ENCODE peak calls at places on chromosomes 12 and 14, in four cellular contexts. O, M, U and F are unnamed samples.

GRCh38 chr14:71117839-71118743 is 210.8 kb downstream of the PCNX1 start:
- DNase-seq in M (no peak), O (peak), U (no peak), F (no peak)

GRCh38 chr12:49838973-49839633 is 3.8 kb downstream of the BCDIN3D start:
- DNase-seq in O (peak), U (no peak), M (peak), F (no peak)

GRCh38 chr12:26276709-26277108 is 81.3 kb downstream of the SSPN start:
- DNase-seq in M (no peak), U (no peak), O (no peak), F (no peak)

GRCh38 chr12:1811281-1811947 is 9.0 kb upstream of the LRTM2 start:
- DNase-seq in M (peak), U (no peak), O (no peak), F (no peak)

GRCh38 chr14:54691525-54692260 is 124.8 kb downstream of the SAMD4A start:
- DNase-seq in O (peak), U (no peak), M (peak), F (peak)

GRCh38 chr12:81450920-81451739 is 308.0 kb downstream of the PPFIA2 start:
- DNase-seq in O (peak), M (peak), U (no peak), F (no peak)

GRCh38 chr12:60335765-60336164 is 739.9 kb downstream of the SLC16A7 start:
- DNase-seq in U (no peak), O (peak), M (peak), F (no peak)

GRCh38 chr12:129984097-129984496 is 80.3 kb upstream of the TMEM132D start:
- DNase-seq in M (no peak), O (no peak), U (no peak), F (no peak)

GRCh38 chr12:124678421-124678893 is 111.0 kb upstream of the NCOR2 start:
- DNase-seq in O (no peak), U (no peak), M (no peak), F (no peak)

GRCh38 chr12:5476356-5476755 is 44.4 kb downstream of the NTF3 start:
- DNase-seq in M (no peak), O (no peak), U (no peak), F (no peak)

GRCh38 chr14:95516554-95517209 is at the start of gene SYNE3:
- DNase-seq in M (no peak), U (no peak), O (no peak), F (no peak)

GRCh38 chr14:102362084-102362483 is 606 bp downstream of the CINP start:
- DNase-seq in M (no peak), U (peak), O (peak), F (no peak)

GRCh38 chr12:85572956-85573355 is 263.3 kb downstream of the RASSF9 start:
- DNase-seq in O (no peak), M (no peak), U (no peak), F (no peak)

GRCh38 chr12:119659289-119659897 is 8.5 kb upstream of the PRKAB1 start:
- DNase-seq in O (peak), U (no peak), M (peak), F (no peak)

GRCh38 chr14:91545204-91545603 is 35.1 kb upstream of the PPP4R3A start:
- DNase-seq in O (no peak), U (no peak), M (no peak), F (no peak)

GRCh38 chr12:78863482-78864427 is 819 bp upstream of the SYT1 start:
- DNase-seq in O (peak), M (peak), U (no peak), F (peak)

GRCh38 chr14:81208489-81208888 is 12.3 kb downstream of the GTF2A1 start:
- DNase-seq in M (no peak), O (no peak), U (no peak), F (no peak)

GRCh38 chr12:46556105-46556559 is 183.6 kb upstream of the SLC38A2 start:
- DNase-seq in O (peak), M (peak), U (peak), F (no peak)

GRCh38 chr12:3490848-3491382 is at the start of gene PRMT8:
- DNase-seq in U (no peak), O (no peak), M (no peak), F (peak)

GRCh38 chr12:132162508-132163031 is 18.3 kb downstream of the NOC4L start:
- DNase-seq in O (no peak), U (peak), M (no peak), F (no peak)

GRCh38 chr14:104431929-104432541 is 147.5 kb upstream of the C14orf180 start:
- DNase-seq in M (no peak), O (no peak), U (no peak), F (peak)

GRCh38 chr12:132178801-132179401 is 34.6 kb downstream of the NOC4L start:
- DNase-seq in U (no peak), O (peak), M (no peak), F (no peak)

GRCh38 chr14:87934185-87934584 is 58.8 kb downstream of the GALC start:
- DNase-seq in M (no peak), O (peak), U (no peak), F (no peak)
- TF ChIP-seq CTCF in M (no peak), O (no peak), U (no peak), F (peak)

GRCh38 chr12:105721915-105722314 is 391.4 kb downstream of the C12orf75 start:
- DNase-seq in M (no peak), O (peak), U (no peak), F (no peak)

GRCh38 chr12:105724651-105725050 is 394.2 kb downstream of the C12orf75 start:
- DNase-seq in O (no peak), M (no peak), U (no peak), F (peak)

GRCh38 chr12:105723066-105723465 is 392.6 kb downstream of the C12orf75 start:
- DNase-seq in U (no peak), M (no peak), O (no peak), F (no peak)

GRCh38 chr12:105723534-105723933 is 393.0 kb downstream of the C12orf75 start:
- DNase-seq in O (no peak), U (no peak), M (no peak), F (no peak)

DNA sequence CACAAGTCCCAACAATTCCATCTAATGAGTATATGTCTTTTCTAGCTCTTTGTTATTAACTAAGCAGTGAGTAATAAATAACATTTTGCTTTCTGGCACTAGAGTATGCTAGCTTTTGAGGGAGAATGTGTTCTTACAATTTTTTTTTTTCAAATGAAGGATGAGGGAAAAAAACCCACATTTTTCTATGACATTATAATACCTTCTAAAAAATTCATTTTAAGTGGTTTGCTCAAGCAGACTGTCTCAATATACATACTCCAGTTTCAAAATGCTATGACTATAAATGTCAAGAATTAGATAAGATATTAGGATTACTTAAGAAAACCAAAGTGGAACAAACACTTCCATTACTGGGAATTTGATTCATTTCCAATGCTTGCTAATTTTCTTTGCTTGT is 394.6 kb downstream of the C12orf75 start:
- DNase-seq in U (no peak), O (no peak), M (no peak), F (no peak)
- H3K4me3 ChIP-seq in U (no peak), O (no peak), M (no peak), F (no peak)

GRCh38 chr14:96938946-96939345 is 141.8 kb downstream of the VRK1 start:
- DNase-seq in O (no peak), M (no peak), U (no peak), F (no peak)
- TF ChIP-seq CTCF in O (no peak), M (no peak), U (no peak), F (no peak)

GRCh38 chr12:103800252-103800771 is 40.7 kb downstream of the NT5DC3 start:
- DNase-seq in U (no peak), M (peak), O (no peak), F (peak)
- H3K4me3 ChIP-seq in U (no peak), M (no peak), O (no peak), F (peak)

GRCh38 chr14:99224948-99225347 is 47.0 kb downstream of the BCL11B start:
- DNase-seq in O (no peak), M (no peak), U (no peak), F (no peak)

GRCh38 chr14:99221445-99221844 is 50.6 kb downstream of the BCL11B start:
- DNase-seq in U (no peak), O (no peak), M (no peak), F (no peak)

GRCh38 chr14:99226687-99227086 is 45.3 kb downstream of the BCL11B start:
- DNase-seq in M (no peak), O (no peak), U (no peak), F (no peak)

GRCh38 chr14:99225804-99226203 is 46.2 kb downstream of the BCL11B start:
- DNase-seq in O (no peak), M (no peak), U (no peak), F (no peak)

GRCh38 chr14:99224116-99224910 is 47.7 kb downstream of the BCL11B start:
- DNase-seq in M (no peak), O (no peak), U (no peak), F (no peak)
- TF ChIP-seq CTCF in M (no peak), O (no peak), U (no peak), F (no peak)

GRCh38 chr14:77039285-77040058 is 11.0 kb upstream of the IRF2BPL start:
- DNase-seq in U (no peak), O (no peak), M (peak), F (no peak)

GRCh38 chr14:77041837-77042557 is 13.5 kb upstream of the IRF2BPL start:
- DNase-seq in M (peak), O (peak), U (peak), F (no peak)

GRCh38 chr14:77040059-77040308 is 11.5 kb upstream of the IRF2BPL start:
- DNase-seq in O (no peak), U (no peak), M (no peak), F (no peak)

GRCh38 chr14:77040995-77041744 is 12.7 kb upstream of the IRF2BPL start:
- DNase-seq in O (no peak), U (no peak), M (no peak), F (no peak)

DNA sequence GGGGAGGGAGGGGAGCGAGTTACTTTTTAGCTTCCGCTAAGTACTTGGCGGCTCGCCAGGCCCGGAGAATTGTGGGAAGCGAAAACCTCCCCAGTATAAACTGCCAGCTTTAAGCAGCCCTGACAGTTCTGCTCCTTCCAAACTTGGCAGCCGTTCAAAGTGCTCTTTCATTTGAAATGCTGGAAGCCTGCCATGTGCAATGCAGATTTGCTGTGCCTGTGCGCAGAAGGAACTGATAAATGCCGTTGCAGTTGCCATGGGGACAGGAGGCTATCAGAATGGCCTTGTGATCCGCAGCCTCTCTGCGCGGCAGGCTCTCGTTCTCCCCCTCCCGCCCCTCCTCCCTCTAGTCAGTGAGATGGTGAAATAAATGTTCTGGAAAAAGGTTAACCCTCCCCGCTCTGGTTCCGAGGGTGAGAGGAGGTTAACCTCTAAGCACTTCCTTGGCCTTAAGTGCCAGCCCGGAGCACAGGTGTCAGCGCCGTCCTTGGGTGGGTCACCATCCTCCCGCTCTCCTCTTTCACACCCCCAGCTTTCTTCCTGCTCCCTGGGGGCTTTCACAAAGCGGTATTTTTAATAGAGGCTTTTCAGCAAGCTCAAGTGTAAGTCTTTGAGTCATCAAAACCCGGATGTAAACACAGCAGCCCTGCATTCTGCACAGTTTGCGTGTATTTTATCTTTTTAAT is 11.9 kb upstream of the IRF2BPL start:
- DNase-seq in M (peak), U (peak), O (peak), F (peak)
- H3K4me3 ChIP-seq in M (peak), U (peak), O (peak), F (peak)

GRCh38 chr12:68011206-68011881 is 22.1 kb downstream of the IFNG-AS1 start:
- DNase-seq in U (no peak), M (no peak), O (no peak), F (no peak)

GRCh38 chr12:68007466-68007865 is 18.2 kb downstream of the IFNG-AS1 start:
- DNase-seq in O (peak), U (peak), M (no peak), F (no peak)

GRCh38 chr12:68003777-68004176 is 14.5 kb downstream of the IFNG-AS1 start:
- DNase-seq in M (no peak), O (no peak), U (no peak), F (no peak)

GRCh38 chr12:68011882-68012207 is 22.6 kb downstream of the IFNG-AS1 start:
- DNase-seq in U (no peak), O (no peak), M (no peak), F (no peak)

GRCh38 chr12:68007023-68007422 is 17.8 kb downstream of the IFNG-AS1 start:
- DNase-seq in M (no peak), O (no peak), U (no peak), F (no peak)
- TF ChIP-seq CTCF in M (no peak), O (no peak), U (no peak), F (no peak)

GRCh38 chr12:642633-643477 is 20.4 kb downstream of the NINJ2 start:
- DNase-seq in O (no peak), U (no peak), M (peak), F (peak)

GRCh38 chr12:644293-644639 is 19.0 kb downstream of the NINJ2 start:
- DNase-seq in O (no peak), U (no peak), M (no peak), F (no peak)

GRCh38 chr12:644818-645552 is 18.3 kb downstream of the NINJ2 start:
- DNase-seq in O (no peak), M (no peak), U (no peak), F (no peak)

GRCh38 chr12:645563-646071 is 17.6 kb downstream of the NINJ2 start:
- DNase-seq in O (peak), U (no peak), M (peak), F (peak)

GRCh38 chr12:643478-644292 is 19.6 kb downstream of the NINJ2 start:
- DNase-seq in U (no peak), M (peak), O (no peak), F (no peak)
- H3K4me3 ChIP-seq in U (peak), M (no peak), O (peak), F (peak)

GRCh38 chr12:107891967-107892366 is 117.5 kb downstream of the ASCL4 start:
- DNase-seq in M (peak), U (no peak), O (peak), F (no peak)
- TF ChIP-seq CTCF in M (peak), U (peak), O (peak), F (peak)

DNA sequence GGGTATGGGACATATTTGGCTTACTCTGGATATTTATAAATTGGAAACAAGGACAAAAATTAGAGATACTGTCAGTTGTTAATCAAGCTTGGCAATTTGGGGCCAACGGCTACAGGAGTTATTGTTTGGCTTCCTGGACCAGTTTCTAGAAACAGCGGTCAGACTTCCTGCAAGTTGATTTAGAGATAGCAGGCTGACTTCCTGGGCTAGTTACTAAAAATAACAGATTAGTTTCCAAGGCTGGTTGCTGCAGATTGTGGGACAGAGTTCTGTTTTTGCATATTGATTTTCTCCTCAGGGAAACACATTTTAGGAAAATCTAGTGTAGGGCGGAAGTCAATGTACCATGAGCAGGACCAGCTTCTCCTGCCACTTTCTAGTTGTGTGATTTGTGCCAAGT is 144.0 kb upstream of the TMPO start:
- DNase-seq in O (no peak), M (peak), U (no peak), F (no peak)
- H3K4me3 ChIP-seq in O (no peak), M (no peak), U (no peak), F (no peak)